ENCODE peak calls at places on chromosomes 7 and 10, in nine cellular contexts. A is activated CD4-positive, CD25-positive, alpha-beta regulatory T cell treated with anti-CD3 and anti-CD28 coated beads, Interleukin-2, amount 50 U/mL, for 72 hours; M is head of caudate nucleus; V is hypothalamus; E is CD4-positive, alpha-beta T cell; O is Calu3; U is BJ; C is non-pigmented ciliary epithelial cell; D is activated CD4-positive, alpha-beta T cell treated with anti-CD3 and anti-CD28 coated beads, Interleukin-2, amount 10 ng/mL, durations not matched to agents 7 days and 5 days. Y is an unnamed sample.

GRCh38 chr7:41425926-41426325 is 277.0 kb downstream of the INHBA start:
- DNase-seq in A (no peak), M (no peak), V (no peak), E (no peak), O (no peak), U (no peak), C (peak; percentile 68), D (no peak), Y (no peak)

GRCh38 chr10:106609867-106610266 is 554.6 kb downstream of the SORCS1 start:
- DNase-seq in A (no peak), M (no peak), V (no peak), E (no peak), O (no peak), U (no peak), C (no peak), D (no peak), Y (no peak)

GRCh38 chr10:68543004-68543918 is 15.9 kb upstream of the SLC25A16 start:
- DNase-seq in A (no peak), M (no peak), V (no peak), E (no peak), O (peak; percentile 34), U (no peak), C (no peak), D (no peak), Y (no peak)

GRCh38 chr10:64465653-64466052 is 944.5 kb downstream of the REEP3 start:
- DNase-seq in A (no peak), M (no peak), V (no peak), E (no peak), O (no peak), U (no peak), C (no peak), D (no peak), Y (no peak)

GRCh38 chr7:47464266-47464665 is 117.6 kb downstream of the TNS3 start:
- DNase-seq in A (no peak), M (no peak), V (no peak), E (no peak), O (no peak), U (no peak), C (no peak), D (no peak), Y (no peak)

GRCh38 chr7:20320322-20320721 is 10.4 kb upstream of the ITGB8 start:
- DNase-seq in A (no peak), M (no peak), V (no peak), E (no peak), O (no peak), U (no peak), C (no peak), D (no peak), Y (no peak)

GRCh38 chr7:70071786-70072185 is 473.5 kb downstream of the AUTS2 start:
- DNase-seq in A (no peak), M (no peak), V (peak; percentile 2), E (no peak), O (no peak), U (no peak), C (no peak), D (no peak), Y (no peak)

GRCh38 chr7:156739596-156739995 is 99.0 kb downstream of the RNF32 start:
- DNase-seq in A (no peak), M (no peak), V (no peak), E (no peak), O (no peak), U (no peak), C (no peak), D (no peak), Y (no peak)

GRCh38 chr7:73742753-73743641 is 4.4 kb upstream of the ABHD11 start:
- DNase-seq in A (no peak), M (no peak), V (peak; percentile 12), E (no peak), O (peak; percentile 97), U (no peak), C (no peak), D (no peak), Y (no peak)

GRCh38 chr7:20440472-20441105 is 109.9 kb downstream of the ITGB8 start:
- DNase-seq in A (no peak), M (peak; percentile 27), V (peak; percentile 7), E (no peak), O (peak; percentile 52), U (no peak), C (no peak), D (peak; percentile 17), Y (no peak)

GRCh38 chr7:118352854-118353453 is 128.4 kb downstream of the ANKRD7 start:
- DNase-seq in A (no peak), M (no peak), V (no peak), E (no peak), O (no peak), U (no peak), C (peak; percentile 1), D (no peak), Y (no peak)

GRCh38 chr7:46660402-46660801 is 739.3 kb upstream of the IGFBP3 start:
- DNase-seq in A (no peak), M (no peak), V (no peak), E (no peak), O (no peak), U (no peak), C (peak; percentile 9), D (no peak), Y (no peak)

GRCh38 chr10:97683556-97684357 is 3.3 kb downstream of the AVPI1 start:
- DNase-seq in A (no peak), M (no peak), V (peak; percentile 21), E (no peak), O (peak; percentile 20), U (no peak), C (no peak), D (no peak), Y (no peak)

GRCh38 chr7:30062587-30062986 is 34.4 kb downstream of the PLEKHA8 start:
- DNase-seq in A (no peak), M (no peak), V (no peak), E (no peak), O (no peak), U (no peak), C (no peak), D (no peak), Y (no peak)

Y was measured in activated naive CD8-positive, alpha-beta T cell treated with anti-CD3 and anti-CD28 coated beads, Interleukin-2, amount 10 ng/mL, durations not matched to agents 7 days and 5 days.